ENCODE peak calls at places on chromosomes 11 and 22, in five cellular contexts. S is T-helper 9 cell, Z is iPS-NIHi11, T is non-pigmented ciliary epithelial cell, F is T-helper 1 cell. M is an unnamed sample.

GRCh38 chr22:30337461-30337778 is 10.7 kb upstream of the TBC1D10A start:
- DNase-seq in S (no peak), Z (no peak), T (no peak), F (no peak), M (no peak)

GRCh38 chr22:22600862-22601261 is 41.8 kb upstream of the PRAME start:
- DNase-seq in S (no peak), Z (no peak), T (no peak), F (no peak), M (no peak)

GRCh38 chr11:130202009-130202817 is 42.6 kb downstream of the ST14 start:
- DNase-seq in S (no peak), Z (no peak), T (no peak), F (no peak), M (no peak)

GRCh38 chr11:20311444-20311843 is 52.1 kb upstream of the HTATIP2 start:
- DNase-seq in S (no peak), Z (no peak), T (no peak), F (no peak), M (no peak)

GRCh38 chr22:36299295-36299694 is 46.4 kb downstream of the APOL1 start:
- DNase-seq in S (no peak), Z (no peak), T (no peak), F (no peak), M (no peak)

GRCh38 chr11:64101461-64101860 is 64.5 kb downstream of the MACROD1 start:
- DNase-seq in S (no peak), Z (no peak), T (no peak), F (no peak), M (no peak)

GRCh38 chr11:7261578-7261977 is 9.9 kb downstream of the SYT9 start:
- DNase-seq in S (no peak), Z (no peak), T (no peak), F (no peak), M (no peak)

GRCh38 chr11:115990004-115990447 is 485.8 kb upstream of the CADM1 start:
- DNase-seq in S (no peak), Z (peak), T (no peak), F (no peak), M (no peak)

GRCh38 chr11:15361316-15361715 is 246.6 kb downstream of the INSC start:
- DNase-seq in S (no peak), Z (no peak), T (no peak), F (no peak), M (no peak)

GRCh38 chr11:62122076-62122475 is 1.7 kb upstream of the INCENP start:
- DNase-seq in S (no peak), Z (no peak), T (no peak), F (no peak), M (no peak)

GRCh38 chr11:34624069-34624468 is 3.2 kb downstream of the EHF start:
- DNase-seq in S (peak), Z (no peak), T (no peak), F (peak), M (no peak)

GRCh38 chr11:69008774-69009440 is 4.1 kb downstream of the MRGPRF start:
- DNase-seq in S (no peak), Z (peak), T (peak), F (no peak), M (peak)

GRCh38 chr11:46655631-46656030 is 38.3 kb downstream of the ATG13 start:
- DNase-seq in S (no peak), Z (no peak), T (no peak), F (no peak), M (no peak)

GRCh38 chr11:72352859-72353551 is 81.3 kb downstream of the CLPB start:
- DNase-seq in S (no peak), Z (peak), T (peak), F (peak), M (peak)

GRCh38 chr11:95891423-95892177 is 32.3 kb downstream of the MTMR2 start:
- DNase-seq in S (no peak), Z (no peak), T (no peak), F (no peak), M (no peak)

GRCh38 chr11:2703487-2704141 is 3.8 kb upstream of the KCNQ1OT1 start:
- DNase-seq in S (no peak), Z (peak), T (no peak), F (no peak), M (no peak)

GRCh38 chr11:67312187-67313021 is 9.1 kb downstream of the SSH3 start:
- DNase-seq in S (peak), Z (no peak), T (no peak), F (peak), M (no peak)

GRCh38 chr22:49838771-49839717 is 11.4 kb upstream of the BRD1 start:
- DNase-seq in S (peak), Z (peak), T (no peak), F (peak), M (no peak)

GRCh38 chr22:50684501-50684900 is 11.9 kb downstream of the SHANK3 start:
- DNase-seq in S (no peak), Z (no peak), T (no peak), F (no peak), M (no peak)

GRCh38 chr11:121661796-121662508 is 209.2 kb upstream of the SORL1-AS1 start:
- DNase-seq in S (no peak), Z (no peak), T (peak), F (no peak), M (peak)

GRCh38 chr22:42985541-42985925 is 29.4 kb downstream of the PACSIN2 start:
- DNase-seq in S (no peak), Z (no peak), T (no peak), F (no peak), M (no peak)

GRCh38 chr11:20668410-20668809 is 976 bp upstream of the NELL1 start:
- DNase-seq in S (no peak), Z (no peak), T (no peak), F (no peak), M (no peak)